ENCODE peak calls at places on chromosomes 16 and 17, in eight cellular contexts. W is A549, M is stomach, A is breast epithelium, I is heart left ventricle, U is tibial nerve, L is IMR-90, F is uterus. X is an unnamed sample.

GRCh38 chr16:13101828-13102227 is 200.4 kb downstream of the SHISA9 start:
- DNase-seq in W (no peak), M (no peak), A (no peak), I (no peak), U (no peak), L (no peak), F (no peak), X (no peak)

GRCh38 chr17:61587242-61587641 is 3.8 kb downstream of the NACA2 start:
- DNase-seq in W (no peak), M (no peak), A (no peak), I (no peak), U (no peak), L (no peak), F (no peak), X (no peak)

GRCh38 chr16:15507959-15508336 is 73.6 kb downstream of the BMERB1 start:
- DNase-seq in W (no peak), M (no peak), A (no peak), I (no peak), U (no peak), L (no peak), F (no peak), X (no peak)

GRCh38 chr17:2282297-2282873 is 21.2 kb downstream of the SMG6 start:
- DNase-seq in W (peak), M (no peak), A (no peak), I (no peak), U (no peak), L (peak), F (no peak), X (no peak)

GRCh38 chr16:57446530-57447141 is 549 bp downstream of the CIAPIN1 start:
- DNase-seq in W (peak), M (peak), A (no peak), I (no peak), U (no peak), L (peak), F (no peak), X (peak)

GRCh38 chr17:43018008-43018853 is 4.0 kb downstream of the VAT1 start:
- DNase-seq in W (no peak), M (no peak), A (no peak), I (no peak), U (no peak), L (no peak), F (no peak), X (no peak)

GRCh38 chr16:5865231-5865630 is 767.6 kb upstream of the EEF2KMT start:
- DNase-seq in W (no peak), M (no peak), A (no peak), I (no peak), U (no peak), L (no peak), F (no peak), X (no peak)

GRCh38 chr16:11138026-11138768 is 117.8 kb downstream of the SOCS1 start:
- DNase-seq in W (no peak), M (no peak), A (no peak), I (no peak), U (no peak), L (no peak), F (no peak), X (no peak)

GRCh38 chr16:21156767-21157467 is 1.6 kb upstream of the LDAF1 start:
- DNase-seq in W (peak), M (peak), A (no peak), I (peak), U (no peak), L (peak), F (peak), X (peak)

GRCh38 chr16:62253926-62254325 is 217.7 kb upstream of the CDH8 start:
- DNase-seq in W (no peak), M (no peak), A (no peak), I (no peak), U (no peak), L (no peak), F (no peak), X (no peak)

GRCh38 chr16:53209489-53209888 is 154.7 kb downstream of the CHD9 start:
- DNase-seq in W (no peak), M (no peak), A (no peak), I (no peak), U (no peak), L (no peak), F (no peak), X (no peak)

GRCh38 chr17:57215317-57215716 is 41.0 kb upstream of the MSI2 start:
- DNase-seq in W (no peak), M (peak), A (peak), I (no peak), U (no peak), L (no peak), F (no peak), X (peak)

GRCh38 chr17:73703216-73703615 is 59.0 kb upstream of the SDK2 start:
- DNase-seq in W (no peak), M (no peak), A (no peak), I (no peak), U (no peak), L (no peak), F (no peak), X (no peak)

GRCh38 chr17:68085751-68086445 is 50.4 kb downstream of the KPNA2 start:
- DNase-seq in W (no peak), M (peak), A (no peak), I (no peak), U (no peak), L (no peak), F (no peak), X (no peak)

GRCh38 chr16:73280366-73280765 is 232.4 kb upstream of the ZFHX3 start:
- DNase-seq in W (no peak), M (no peak), A (no peak), I (no peak), U (no peak), L (no peak), F (no peak), X (no peak)

GRCh38 chr17:32523017-32523680 is 36.4 kb downstream of the CDK5R1 start:
- DNase-seq in W (no peak), M (no peak), A (no peak), I (no peak), U (no peak), L (no peak), F (no peak), X (no peak)

GRCh38 chr17:36183001-36183810 is 6.8 kb upstream of the TBC1D3B start:
- DNase-seq in W (peak), M (peak), A (peak), I (peak), U (no peak), L (peak), F (peak), X (peak)

GRCh38 chr16:30368122-30368791 is 2.0 kb downstream of the TBC1D10B start:
- DNase-seq in W (no peak), M (no peak), A (no peak), I (no peak), U (no peak), L (peak), F (no peak), X (no peak)

GRCh38 chr17:27106347-27106981 is 187.4 kb upstream of the WSB1 start:
- DNase-seq in W (no peak), M (no peak), A (no peak), I (no peak), U (no peak), L (no peak), F (no peak), X (no peak)

GRCh38 chr17:72287586-72287985 is 166.8 kb downstream of the SOX9 start:
- DNase-seq in W (no peak), M (peak), A (peak), I (no peak), U (no peak), L (no peak), F (no peak), X (peak)

GRCh38 chr16:4176794-4177438 is 60.7 kb upstream of the ADCY9 start:
- DNase-seq in W (peak), M (no peak), A (no peak), I (no peak), U (no peak), L (peak), F (no peak), X (no peak)

GRCh38 chr17:75011788-75012319 is 616 bp upstream of the MRPL58 start:
- DNase-seq in W (no peak), M (peak), A (peak), I (peak), U (peak), L (peak), F (peak), X (peak)

GRCh38 chr17:77881545-77881944 is 77.0 kb upstream of the TNRC6C start:
- DNase-seq in W (no peak), M (peak), A (no peak), I (peak), U (peak), L (peak), F (peak), X (peak)

GRCh38 chr17:2400474-2400866 is 390 bp downstream of the MNT start:
- DNase-seq in W (no peak), M (peak), A (no peak), I (peak), U (no peak), L (no peak), F (peak), X (peak)

GRCh38 chr17:15262291-15263205 is 2.6 kb downstream of the PMP22 start:
- DNase-seq in W (peak), M (peak), A (peak), I (peak), U (peak), L (peak), F (peak), X (peak)

GRCh38 chr17:61617261-61617660 is 26.2 kb upstream of the NACA2 start:
- DNase-seq in W (no peak), M (no peak), A (no peak), I (no peak), U (no peak), L (peak), F (no peak), X (no peak)

GRCh38 chr17:76852843-76853242 is 15.4 kb upstream of the MGAT5B start:
- DNase-seq in W (no peak), M (no peak), A (no peak), I (no peak), U (no peak), L (no peak), F (no peak), X (no peak)

GRCh38 chr16:5615868-5616642 is 518.5 kb upstream of the EEF2KMT start:
- DNase-seq in W (peak), M (peak), A (peak), I (peak), U (peak), L (no peak), F (no peak), X (peak)

GRCh38 chr16:54706406-54706805 is 224.3 kb upstream of the IRX5 start:
- DNase-seq in W (no peak), M (no peak), A (no peak), I (no peak), U (no peak), L (no peak), F (no peak), X (no peak)

GRCh38 chr17:10737168-10737622 is 7.4 kb upstream of the TMEM220 start:
- DNase-seq in W (peak), M (peak), A (peak), I (peak), U (peak), L (peak), F (peak), X (peak)

GRCh38 chr16:46886764-46887523 is 2.8 kb downstream of the GPT2 start:
- DNase-seq in W (no peak), M (no peak), A (no peak), I (no peak), U (no peak), L (no peak), F (no peak), X (no peak)

GRCh38 chr16:89098767-89099430 is 5.2 kb downstream of the ACSF3 start:
- DNase-seq in W (no peak), M (no peak), A (no peak), I (no peak), U (no peak), L (no peak), F (no peak), X (no peak)
- TF ChIP-seq POLR2A in W (no peak), M (no peak), A (no peak), I (no peak), U (no peak), L (no peak), F (no peak), X (no peak)

GRCh38 chr17:50807014-50807413 is 28.4 kb upstream of the WFIKKN2 start:
- DNase-seq in W (no peak), M (no peak), A (no peak), I (no peak), U (no peak), L (no peak), F (no peak), X (no peak)

GRCh38 chr17:50807675-50808074 is 27.7 kb upstream of the WFIKKN2 start:
- DNase-seq in W (no peak), M (no peak), A (no peak), I (no peak), U (no peak), L (no peak), F (no peak), X (no peak)

GRCh38 chr17:50805486-50805885 is 29.9 kb upstream of the WFIKKN2 start:
- DNase-seq in W (no peak), M (no peak), A (no peak), I (no peak), U (no peak), L (no peak), F (no peak), X (peak)

GRCh38 chr17:50808413-50808812 is 27.0 kb upstream of the WFIKKN2 start:
- DNase-seq in W (no peak), M (no peak), A (no peak), I (no peak), U (no peak), L (no peak), F (no peak), X (no peak)

DNA sequence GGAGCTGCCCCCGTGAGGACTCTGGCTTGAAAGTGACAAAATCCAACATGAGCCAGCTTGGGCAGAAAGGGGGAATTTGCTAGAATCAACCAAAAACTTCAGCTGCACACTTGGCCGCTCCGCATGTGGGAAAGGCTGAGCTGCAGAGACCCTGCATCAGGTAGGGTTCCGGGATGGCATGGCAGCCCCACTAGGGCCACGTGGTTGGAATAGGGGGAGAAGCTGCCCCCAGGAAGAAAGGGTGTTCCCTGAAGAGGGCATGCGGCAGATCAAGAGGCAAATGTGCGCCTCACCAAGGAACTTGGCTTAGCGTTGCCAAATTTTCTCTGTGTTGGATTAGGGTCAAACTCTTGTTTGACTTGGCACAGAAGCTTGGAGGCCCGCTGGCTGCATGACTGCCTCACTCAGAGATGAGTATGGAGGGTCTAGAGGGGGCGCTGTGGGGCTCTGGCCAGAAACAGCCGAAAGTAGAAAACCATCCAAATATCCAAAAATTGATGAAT is 29.2 kb upstream of the WFIKKN2 start:
- DNase-seq in W (no peak), M (peak), A (no peak), I (no peak), U (no peak), L (peak), F (no peak), X (peak)
- TF ChIP-seq CTCF in W (no peak), M (no peak), A (no peak), I (no peak), U (no peak), L (peak), F (no peak), X (no peak)

GRCh38 chr16:2211923-2212347 is 1.3 kb upstream of the BRICD5 start:
- DNase-seq in W (no peak), M (no peak), A (no peak), I (no peak), U (no peak), L (no peak), F (no peak), X (no peak)

GRCh38 chr16:2213817-2214720 is 571 bp downstream of the PGP start:
- DNase-seq in W (no peak), M (no peak), A (no peak), I (no peak), U (no peak), L (no peak), F (no peak), X (no peak)

GRCh38 chr16:2216330-2216729 is 1.7 kb upstream of the PGP start:
- DNase-seq in W (no peak), M (no peak), A (no peak), I (no peak), U (no peak), L (no peak), F (no peak), X (no peak)

GRCh38 chr16:2212362-2213324 is 2.0 kb upstream of the BRICD5 start:
- DNase-seq in W (no peak), M (peak), A (peak), I (peak), U (no peak), L (no peak), F (no peak), X (peak)

DNA sequence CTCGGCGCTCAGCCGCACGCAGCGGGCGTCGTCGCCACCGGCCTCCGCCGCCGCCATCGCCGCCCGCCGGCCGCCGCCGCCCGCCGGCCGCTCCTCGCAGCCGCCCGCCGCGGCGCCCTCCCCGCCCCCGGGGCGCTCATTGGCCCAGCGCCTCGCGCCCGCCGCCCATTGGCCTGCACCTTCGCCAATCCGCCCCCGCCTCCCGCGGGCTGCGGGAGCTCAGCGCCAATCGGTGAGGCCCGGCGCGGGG is at the start of gene PGP:
- DNase-seq in W (no peak), M (no peak), A (no peak), I (no peak), U (no peak), L (no peak), F (no peak), X (no peak)
- TF ChIP-seq POLR2A in W (no peak), M (no peak), A (no peak), I (no peak), U (peak), L (no peak), F (no peak), X (no peak)

DNA sequence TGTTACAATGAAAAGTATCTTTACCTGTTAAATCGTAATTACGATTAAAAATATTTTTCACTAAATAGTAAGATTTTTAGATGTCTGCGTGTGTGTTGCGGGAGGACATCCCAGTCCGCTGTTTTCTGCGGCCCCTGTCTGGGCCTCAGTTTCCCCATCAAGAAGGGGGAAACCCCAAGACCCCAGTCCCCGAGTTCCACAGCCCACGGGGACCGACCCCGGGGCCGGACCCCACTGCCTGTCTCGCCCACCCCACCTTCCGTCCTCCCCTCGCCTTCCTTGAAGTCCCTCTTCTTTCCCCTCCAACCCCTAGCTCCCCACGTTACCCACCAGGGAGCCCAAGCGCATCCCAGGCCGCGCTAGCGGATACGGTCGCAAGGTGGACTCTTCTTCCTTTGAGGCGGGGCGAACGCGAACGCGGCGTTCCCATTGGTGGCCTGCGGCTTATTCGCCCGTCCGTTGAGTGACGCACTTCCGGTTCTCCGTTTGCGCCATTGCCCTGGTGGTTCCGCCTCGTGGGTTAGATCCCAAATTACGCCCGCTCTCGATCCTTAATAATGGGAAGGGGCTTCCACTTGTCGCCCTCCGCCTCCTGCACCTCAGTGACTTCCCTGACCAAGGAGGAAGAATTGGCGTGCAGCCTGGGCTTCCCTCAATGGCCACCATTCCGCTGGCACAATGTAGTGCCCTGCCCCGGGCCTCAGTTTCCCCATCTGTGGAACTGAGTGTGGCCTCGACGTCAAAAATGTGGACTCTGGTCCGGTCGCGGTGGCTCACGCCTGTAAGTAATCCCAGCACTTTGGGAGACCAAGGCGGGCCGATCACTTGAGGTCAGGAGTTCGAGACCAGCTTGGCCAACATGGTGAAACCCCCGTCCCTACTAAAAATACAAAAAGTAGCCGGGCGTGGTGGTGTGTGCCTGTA is at the start of gene NSMCE1:
- DNase-seq in W (peak), M (peak), A (peak), I (peak), U (peak), L (peak), F (peak), X (peak)
- TF ChIP-seq CTCF in W (no peak), M (no peak), A (peak), I (no peak), U (peak), L (peak), F (peak), X (peak)

GRCh38 chr17:45228121-45228941 is 6.6 kb downstream of the FMNL1 start:
- DNase-seq in W (no peak), M (no peak), A (no peak), I (no peak), U (no peak), L (no peak), F (no peak), X (peak)

GRCh38 chr17:45226620-45227019 is 4.9 kb downstream of the FMNL1 start:
- DNase-seq in W (no peak), M (no peak), A (no peak), I (no peak), U (no peak), L (no peak), F (no peak), X (no peak)

GRCh38 chr17:45225964-45226530 is 4.4 kb downstream of the FMNL1 start:
- DNase-seq in W (no peak), M (peak), A (no peak), I (peak), U (peak), L (no peak), F (no peak), X (peak)

GRCh38 chr17:45227631-45228120 is 6.0 kb downstream of the FMNL1 start:
- DNase-seq in W (no peak), M (no peak), A (no peak), I (no peak), U (no peak), L (no peak), F (no peak), X (no peak)

DNA sequence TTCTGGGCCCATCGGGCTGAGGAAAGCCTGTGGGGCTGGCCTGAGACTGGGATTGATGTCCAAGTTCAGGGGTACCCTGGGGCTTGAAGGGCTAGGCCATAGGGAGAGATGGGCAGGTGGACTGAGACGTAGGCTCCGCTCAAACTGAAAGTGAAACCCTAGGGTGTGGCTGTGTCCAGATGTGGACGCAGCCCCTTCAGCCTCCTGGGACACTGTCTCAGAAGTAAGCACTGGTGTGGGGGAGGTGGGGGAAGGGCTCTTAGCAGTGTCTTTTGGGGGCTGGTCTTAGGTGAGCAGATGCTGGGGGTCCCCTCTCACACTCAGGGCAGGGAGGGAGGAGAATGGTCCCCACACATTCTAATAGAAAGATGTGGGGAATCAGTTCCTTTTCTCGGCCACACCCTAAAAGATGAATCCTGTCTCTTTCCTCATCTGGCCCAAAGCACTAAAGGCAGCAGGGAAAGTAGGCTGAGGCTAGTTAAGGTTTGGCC is 5.5 kb downstream of the FMNL1 start:
- DNase-seq in W (no peak), M (no peak), A (no peak), I (peak), U (no peak), L (no peak), F (no peak), X (no peak)
- TF ChIP-seq POLR2A in W (no peak), M (no peak), A (no peak), I (no peak), U (no peak), L (no peak), F (no peak), X (no peak)